ENCODE peak calls at places on chromosomes 2 and 18, in four cellular contexts. U is GM23248, N is fibroblast of lung, M is colonic mucosa. Z is an unnamed sample.
A peak's percentile ranks its signal among the peaks of the same experiment; 100 is the strongest.

GRCh38 chr2:238596571-238597551 is 170.1 kb downstream of the ASB1 start:
- DNase-seq in U (peak; percentile 93), M (no peak), N (peak; percentile 88), Z (peak; percentile 93)

GRCh38 chr2:101872480-101872879 is 119.3 kb upstream of the IL1R2 start:
- DNase-seq in U (peak; percentile 44), M (no peak), N (no peak), Z (peak; percentile 13)

GRCh38 chr18:4125939-4126250 is 329.2 kb downstream of the DLGAP1 start:
- DNase-seq in M (no peak), N (no peak), U (no peak), Z (no peak)

GRCh38 chr18:7637269-7637668 is 70.2 kb downstream of the PTPRM start:
- DNase-seq in N (peak; percentile 33), M (no peak), U (peak; percentile 23), Z (no peak)

GRCh38 chr2:230872968-230873669 is 8.4 kb downstream of the ITM2C start:
- DNase-seq in M (no peak), N (no peak), U (no peak), Z (no peak)

GRCh38 chr2:196234672-196235071 is 63.3 kb upstream of the STK17B start:
- DNase-seq in U (peak; percentile 73), M (no peak), N (peak; percentile 56), Z (peak; percentile 91)

GRCh38 chr2:214126135-214126534 is 284.7 kb upstream of the VWC2L start:
- DNase-seq in N (peak; percentile 15), M (no peak), U (peak; percentile 35), Z (peak; percentile 22)

GRCh38 chr2:175807031-175807873 is 194.8 kb downstream of the LNPK start:
- DNase-seq in N (peak; percentile 8), U (peak; percentile 42), M (no peak), Z (peak; percentile 55)

DNA sequence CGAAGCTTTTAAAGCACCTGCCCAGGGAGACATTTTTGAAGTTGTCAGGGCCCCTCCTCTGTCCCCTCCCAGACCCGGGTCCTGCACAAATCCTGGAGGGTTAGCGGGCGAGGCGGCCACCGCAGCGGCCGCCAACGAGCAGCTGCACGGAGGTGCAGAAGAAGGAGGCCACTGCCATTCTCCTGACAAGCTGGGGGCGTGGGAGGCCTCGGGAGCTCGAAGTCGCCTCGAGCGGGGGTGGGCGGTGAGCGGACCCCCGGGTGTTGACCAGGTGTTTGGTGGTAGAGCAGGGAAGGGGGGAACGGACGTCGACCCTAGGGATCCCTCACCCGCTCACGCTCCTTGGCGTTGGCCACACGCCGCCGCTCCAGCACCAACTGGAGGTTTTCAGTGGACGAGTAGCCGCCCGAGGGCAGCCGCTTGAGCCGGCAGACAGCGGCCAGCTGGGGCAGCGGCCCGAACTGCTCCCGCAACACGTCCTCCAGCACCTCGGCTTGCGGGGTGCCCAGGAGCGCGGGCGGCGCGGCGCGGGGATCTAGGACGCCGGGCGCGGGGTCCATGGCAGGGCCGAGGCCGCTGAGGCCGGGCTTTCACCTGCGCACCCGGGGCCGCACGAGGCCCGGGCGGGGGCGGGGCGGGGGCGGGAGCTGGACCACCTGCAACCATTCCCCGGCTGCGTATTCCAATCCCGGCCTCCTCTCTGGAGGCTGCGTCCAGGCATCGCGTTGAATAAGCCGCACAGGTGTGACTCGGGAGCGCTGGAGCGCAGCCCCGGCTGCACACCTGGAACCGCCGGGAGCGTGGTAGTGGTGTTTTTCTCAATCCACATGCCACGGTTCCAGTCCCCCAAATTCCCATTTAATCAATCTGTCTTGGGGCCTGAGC is at the start of gene FIGLA:
- DNase-seq in M (no peak), N (no peak), U (no peak), Z (no peak)
- H3K9ac ChIP-seq in M (no peak within 1 kb of the TSS), N (no peak within 1 kb of the TSS), U (no peak within 1 kb of the TSS), Z (no peak within 1 kb of the TSS)

GRCh38 chr18:23213200-23213599 is 77.9 kb downstream of the CABLES1 start:
- DNase-seq in M (no peak), U (no peak), N (peak; percentile 29), Z (no peak)

GRCh38 chr18:23211146-23211545 is 75.9 kb downstream of the CABLES1 start:
- DNase-seq in M (no peak), U (no peak), N (no peak), Z (no peak)

GRCh38 chr18:23217781-23218180 is 82.5 kb downstream of the CABLES1 start:
- DNase-seq in M (no peak), N (no peak), U (no peak), Z (no peak)

GRCh38 chr18:23212161-23212560 is 76.9 kb downstream of the CABLES1 start:
- DNase-seq in M (no peak), N (no peak), U (no peak), Z (no peak)

GRCh38 chr18:23215294-23215693 is 80.0 kb downstream of the CABLES1 start:
- DNase-seq in N (no peak), U (no peak), M (no peak), Z (no peak)
- H3K9ac ChIP-seq in N (no peak overlapping the region), U (no peak overlapping the region), M (no peak overlapping the region), Z (no peak overlapping the region)

GRCh38 chr2:100852999-100853908 is 33.3 kb downstream of the NPAS2 start:
- DNase-seq in M (no peak), U (no peak), N (peak; percentile 56), Z (no peak)
- H3K9ac ChIP-seq in M (no peak overlapping the region), U (no peak overlapping the region), N (no peak overlapping the region), Z (no peak overlapping the region)

GRCh38 chr2:21993002-21993401 is 869.2 kb downstream of the TDRD15 start:
- DNase-seq in U (no peak), M (no peak), N (no peak), Z (no peak)
- H3K9ac ChIP-seq in U (no peak overlapping the region), M (no peak overlapping the region), N (no peak overlapping the region), Z (no peak overlapping the region)

DNA sequence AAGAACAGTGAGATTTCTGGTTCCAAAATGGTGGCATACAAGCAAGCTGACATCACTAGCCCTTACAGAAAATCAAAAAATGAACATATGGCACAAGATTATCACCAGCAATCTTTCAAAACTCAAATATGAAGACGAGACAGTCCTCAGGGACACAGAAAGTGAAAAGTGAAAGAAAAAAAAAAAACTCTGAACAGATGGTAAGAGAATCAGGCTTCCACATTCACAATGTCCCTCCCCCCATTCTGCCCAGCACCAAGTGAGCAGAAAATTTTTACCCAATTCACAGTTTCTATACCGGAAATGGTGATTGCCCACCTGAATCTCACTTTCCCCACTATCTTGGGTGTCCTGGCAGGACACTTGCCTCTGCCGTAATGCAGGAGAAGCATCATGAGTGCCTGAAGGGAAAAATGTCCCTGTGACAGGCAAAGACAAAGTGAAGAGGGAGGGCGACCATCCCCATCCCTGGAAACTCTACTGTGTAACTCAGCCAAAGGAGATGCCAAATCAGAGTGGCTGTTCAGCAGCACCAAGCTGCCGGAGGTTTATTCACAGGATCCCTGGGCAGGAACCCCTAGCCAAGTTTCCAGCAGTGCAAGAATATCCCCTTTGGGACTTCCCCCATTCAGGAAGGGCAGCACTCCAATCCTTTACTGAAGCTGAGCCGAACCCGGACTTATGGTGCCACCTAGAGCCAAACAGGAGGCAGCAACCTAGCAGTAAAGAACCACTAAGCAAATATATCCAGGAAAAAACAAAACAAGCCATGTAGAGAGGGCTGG is 312.2 kb downstream of the LRATD1 start:
- DNase-seq in N (peak; percentile 23), M (no peak), U (peak; percentile 47), Z (peak; percentile 26)
- H3K9ac ChIP-seq in N (no peak overlapping the region), M (no peak overlapping the region), U (no peak overlapping the region), Z (no peak overlapping the region)

DNA sequence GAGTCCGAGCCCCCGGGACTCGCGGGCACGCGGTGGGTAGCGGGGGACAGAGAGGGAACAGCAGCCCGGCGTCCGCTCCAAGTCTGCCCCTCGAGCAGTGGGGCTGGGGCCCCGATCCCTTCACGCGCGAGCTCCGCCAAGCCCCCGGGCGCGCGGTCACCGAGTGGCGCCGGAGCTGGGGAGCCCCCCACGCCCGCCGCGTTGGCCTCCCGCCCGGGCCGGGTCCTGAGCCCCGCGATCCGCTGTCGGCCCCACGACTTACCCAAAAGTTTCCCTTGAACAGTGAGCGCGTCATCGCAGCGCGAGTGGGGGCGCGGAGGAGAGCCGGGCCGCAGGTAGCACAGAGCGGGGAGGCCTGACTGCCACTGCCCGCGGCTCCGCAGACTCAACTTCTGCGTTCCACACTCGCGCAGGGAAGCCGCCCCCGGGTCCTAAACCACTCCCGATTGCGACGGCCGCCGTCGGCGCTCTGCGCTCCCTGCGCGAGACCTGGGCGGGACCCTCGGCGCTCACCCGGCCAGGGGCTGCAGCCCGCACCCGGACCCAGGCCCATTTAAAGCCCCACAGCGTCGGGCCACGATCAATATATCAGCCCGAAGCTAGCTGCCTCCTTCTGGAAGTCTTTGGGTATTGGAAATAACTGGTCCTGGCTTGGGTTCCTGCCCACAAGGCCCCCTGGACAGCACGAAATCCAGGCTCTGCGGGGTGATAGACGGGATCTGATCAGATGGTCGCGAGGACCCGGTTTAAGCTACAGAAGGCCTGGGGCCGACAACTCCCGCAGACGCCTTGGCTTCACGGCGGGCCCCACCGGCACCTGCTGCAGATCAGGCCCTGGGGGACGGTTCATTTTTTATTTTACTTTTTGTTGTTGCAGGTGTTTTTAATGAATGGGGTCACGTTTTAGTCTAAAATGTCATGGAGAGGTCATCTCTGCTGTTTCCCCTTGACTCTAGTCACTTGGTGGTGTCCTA is at the start of gene PSTPIP2:
- DNase-seq in M (peak; percentile 68), N (peak; percentile 55), U (peak; percentile 88), Z (peak; percentile 46)
- H3K9ac ChIP-seq in M (peak within 1 kb of the TSS; percentile 81), N (peak within 1 kb of the TSS; percentile 68), U (peak within 1 kb of the TSS; percentile 76), Z (peak within 1 kb of the TSS; percentile 85)

GRCh38 chr2:218877331-218877730 is 3.3 kb upstream of the WNT10A start:
- DNase-seq in N (no peak), M (no peak), U (no peak), Z (no peak)
- H3K9ac ChIP-seq in N (no peak overlapping the region), M (no peak overlapping the region), U (no peak overlapping the region), Z (no peak overlapping the region)

DNA sequence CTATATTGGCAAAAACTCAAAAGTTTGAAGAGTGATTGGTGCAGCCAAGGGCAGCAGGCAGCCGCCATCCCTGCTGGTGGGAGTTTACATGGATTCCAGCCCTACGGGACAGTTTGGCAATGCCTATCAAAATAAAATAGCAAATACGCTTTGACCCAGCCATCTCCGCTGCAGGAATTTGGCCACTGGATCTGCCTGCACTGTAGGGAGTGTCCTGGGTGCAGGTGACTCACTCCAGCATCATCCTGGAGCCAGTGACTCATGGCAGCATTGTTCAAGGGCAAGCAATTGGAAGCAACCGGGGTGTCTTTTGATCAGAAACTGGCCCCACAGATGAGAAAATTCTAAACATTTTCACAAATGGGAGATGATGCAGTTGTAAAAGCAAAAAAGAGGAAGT is 24.6 kb downstream of the NGEF start:
- DNase-seq in M (peak; percentile 85), U (peak; percentile 98), N (peak; percentile 96), Z (peak; percentile 96)
- H3K9ac ChIP-seq in M (no peak overlapping the region), U (peak overlapping the region; percentile 47), N (no peak overlapping the region), Z (peak overlapping the region; percentile 47)

GRCh38 chr2:73914667-73915066 is 12.0 kb upstream of the DGUOK start:
- DNase-seq in M (no peak), N (no peak), U (no peak), Z (no peak)

GRCh38 chr2:73910873-73911547 is 15.7 kb upstream of the DGUOK start:
- DNase-seq in U (no peak), N (no peak), M (no peak), Z (no peak)

GRCh38 chr2:73911548-73912208 is 15.0 kb upstream of the DGUOK start:
- DNase-seq in U (no peak), N (no peak), M (no peak), Z (no peak)

GRCh38 chr2:73915437-73915993 is 11.2 kb upstream of the DGUOK start:
- DNase-seq in U (no peak), M (no peak), N (no peak), Z (no peak)

GRCh38 chr2:73913414-73914054 is 13.1 kb upstream of the DGUOK start:
- DNase-seq in N (no peak), M (no peak), U (no peak), Z (no peak)
- H3K9ac ChIP-seq in N (no peak overlapping the region), M (no peak overlapping the region), U (no peak overlapping the region), Z (no peak overlapping the region)

Z was measured in astrocyte.